ENCODE peak calls at places on chromosome 21, in five cellular contexts. W, X, L, A and H are unnamed samples.

GRCh38 chr21:43188712-43189151 is 19.9 kb downstream of the CRYAA start:
- DNase-seq in W (no peak), X (no peak), L (no peak), A (no peak), H (no peak)

GRCh38 chr21:31879911-31880310 is 7.1 kb downstream of the HUNK start:
- DNase-seq in W (no peak), X (no peak), L (no peak), A (no peak), H (no peak)

GRCh38 chr21:25171438-25171837 is 435.8 kb downstream of the MRPL39 start:
- DNase-seq in W (peak), X (no peak), L (no peak), A (no peak), H (no peak)

GRCh38 chr21:27418338-27418737 is 451.4 kb upstream of the ADAMTS5 start:
- DNase-seq in W (no peak), X (no peak), L (no peak), A (no peak), H (no peak)

GRCh38 chr21:42583992-42584641 is 69.3 kb upstream of the PDE9A start:
- DNase-seq in W (no peak), X (no peak), L (no peak), A (no peak), H (no peak)

GRCh38 chr21:34688145-34688544 is 19.4 kb downstream of the CLIC6 start:
- DNase-seq in W (no peak), X (no peak), L (no peak), A (no peak), H (peak)

GRCh38 chr21:26595971-26596370 is 22.9 kb upstream of the CYYR1 start:
- DNase-seq in W (no peak), X (no peak), L (no peak), A (no peak), H (no peak)

GRCh38 chr21:29289317-29289716 is 9.4 kb upstream of the BACH1 start:
- DNase-seq in W (no peak), X (no peak), L (no peak), A (no peak), H (no peak)

GRCh38 chr21:42125571-42126544 is 54.7 kb downstream of the UMODL1 start:
- DNase-seq in W (peak), X (no peak), L (no peak), A (peak), H (no peak)

DNA sequence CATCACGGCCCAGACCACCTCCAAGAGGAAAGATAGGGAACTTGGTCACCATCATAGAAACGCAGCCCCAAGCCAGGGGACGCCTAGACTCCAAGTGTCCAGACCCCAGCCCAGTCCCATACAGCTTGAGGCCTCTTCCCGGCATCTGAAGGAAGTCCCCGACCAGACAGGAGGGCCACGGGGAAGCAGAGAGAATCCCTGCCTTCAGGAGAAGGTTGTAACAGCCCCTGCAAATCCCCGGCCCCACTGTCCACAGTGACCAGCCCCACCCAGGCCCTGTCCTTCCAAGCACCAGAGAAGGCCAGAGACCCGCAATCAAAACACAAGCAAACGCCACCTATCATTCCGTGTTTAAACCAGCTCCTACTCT is 1.7 kb downstream of the SLC19A1 start:
- DNase-seq in W (no peak), X (no peak), L (no peak), A (no peak), H (no peak)
- H3K4me3 ChIP-seq in W (no peak), X (no peak), L (peak), A (no peak), H (no peak)

GRCh38 chr21:36830041-36830440 is 131.1 kb downstream of the SIM2 start:
- DNase-seq in W (no peak), X (no peak), L (no peak), A (no peak), H (no peak)
- H4K91ac ChIP-seq in W (no peak), X (no peak), L (no peak), A (no peak), H (no peak)

GRCh38 chr21:44349847-44350772 is 3.3 kb upstream of the TRPM2 start:
- DNase-seq in W (no peak), X (no peak), L (no peak), A (no peak), H (peak)
- H3K4me3 ChIP-seq in W (no peak), X (no peak), L (no peak), A (no peak), H (no peak)

DNA sequence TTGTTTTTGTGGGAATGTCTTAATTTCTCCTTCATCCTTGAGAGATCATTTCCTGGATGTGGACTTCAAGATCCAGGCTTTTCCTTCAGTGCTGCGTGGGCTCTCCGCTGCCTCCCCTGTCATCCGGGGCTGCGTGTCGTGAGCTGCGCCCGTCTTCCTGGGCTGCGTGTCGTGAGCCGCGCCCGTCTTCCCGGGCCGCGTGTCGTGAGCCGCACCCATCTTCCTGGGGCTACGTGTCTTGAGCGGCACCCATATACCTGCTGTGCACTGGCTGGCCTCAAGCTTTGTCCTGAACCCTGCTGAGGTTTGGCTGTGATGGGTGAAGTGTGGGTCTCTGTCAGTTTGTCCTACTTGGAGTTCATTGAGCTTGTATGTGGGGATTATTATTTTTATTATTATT is 55.1 kb downstream of the PCNT start:
- DNase-seq in W (no peak), X (no peak), L (no peak), A (no peak), H (no peak)
- H4K91ac ChIP-seq in W (no peak), X (no peak), L (no peak), A (no peak), H (no peak)

GRCh38 chr21:30710499-30710898 is 8.1 kb downstream of the KRTAP21-3 start:
- DNase-seq in W (no peak), X (no peak), L (no peak), A (no peak), H (no peak)
- H3K4me3 ChIP-seq in W (no peak), X (no peak), L (no peak), A (no peak), H (no peak)